ENCODE peak calls at places on chromosomes 13 and 19, in four cellular contexts. P is tibial nerve; N is psoas muscle; K is stimulated activated CD8-positive, alpha-beta memory T cell treated with anti-CD3 and anti-CD28 coated beads, Interleukin-15, amount 100 ng/mL, for 24 hours. Z is an unnamed sample.

GRCh38 chr19:751501-752341 is 809 bp downstream of the MISP start:
- DNase-seq in P (no peak), N (peak), K (no peak), Z (peak)

GRCh38 chr19:9046694-9047093 is 36.5 kb upstream of the MUC16 start:
- DNase-seq in P (no peak), N (no peak), K (no peak), Z (no peak)

GRCh38 chr19:7554990-7555864 is 19.7 kb downstream of the PNPLA6 start:
- DNase-seq in P (no peak), N (no peak), K (no peak), Z (no peak)

GRCh38 chr13:112140366-112140765 is 73.4 kb downstream of the SOX1 start:
- DNase-seq in P (no peak), N (no peak), K (no peak), Z (no peak)

GRCh38 chr13:79775830-79776229 is 294.9 kb downstream of the NDFIP2 start:
- DNase-seq in P (no peak), N (no peak), K (no peak), Z (peak)

GRCh38 chr19:52492201-52492960 is 35.1 kb upstream of the ZNF808 start:
- DNase-seq in P (no peak), N (no peak), K (no peak), Z (no peak)

GRCh38 chr19:55424518-55424917 is 16.9 kb upstream of the UBE2S start:
- DNase-seq in P (no peak), N (no peak), K (no peak), Z (no peak)

GRCh38 chr19:9175326-9175725 is 3.5 kb upstream of the OR7D2 start:
- DNase-seq in P (no peak), N (no peak), K (no peak), Z (no peak)

GRCh38 chr13:74978596-74978995 is 503.4 kb downstream of the TBC1D4 start:
- DNase-seq in P (no peak), N (no peak), K (no peak), Z (no peak)

GRCh38 chr13:99465454-99465853 is 35.8 kb upstream of the TM9SF2 start:
- DNase-seq in P (no peak), N (no peak), K (no peak), Z (no peak)

GRCh38 chr13:99845136-99845874 is 126.3 kb downstream of the ZIC5 start:
- DNase-seq in P (no peak), N (no peak), K (no peak), Z (no peak)

GRCh38 chr13:34914416-34914815 is 27.7 kb upstream of the NBEA start:
- DNase-seq in P (no peak), N (no peak), K (no peak), Z (no peak)

GRCh38 chr13:109370486-109370885 is 415.9 kb downstream of the IRS2 start:
- DNase-seq in P (no peak), N (no peak), K (no peak), Z (no peak)

GRCh38 chr19:30006206-30006605 is 64.2 kb downstream of the URI1 start:
- DNase-seq in P (no peak), N (no peak), K (no peak), Z (no peak)

GRCh38 chr19:507286-508203 is at the start of gene TPGS1:
- DNase-seq in P (peak), N (peak), K (peak), Z (peak)

Z was measured in SW 1271.